ENCODE peak calls at places on chromosomes 7 and 10, in six cellular contexts. O, N, D, Y, T and S are unnamed samples.

GRCh38 chr10:132443998-132444876 is 47.2 kb downstream of the PWWP2B start:
- DNase-seq in D (no peak), Y (peak; percentile 81), T (no peak), N (no peak), O (no peak), S (no peak)

GRCh38 chr7:148914208-148914777 is 30.2 kb upstream of the EZH2 start:
- DNase-seq in Y (no peak), T (no peak), D (no peak), O (no peak), N (no peak), S (no peak)

GRCh38 chr10:81957976-81958375 is 83.0 kb downstream of the NRG3 start:
- DNase-seq in N (no peak), D (no peak), T (no peak), Y (no peak), O (no peak), S (no peak)

GRCh38 chr10:80144302-80145131 is 12.0 kb downstream of the PLAC9 start:
- DNase-seq in T (no peak), N (no peak), D (peak; percentile 43), O (no peak), Y (no peak), S (no peak)

GRCh38 chr10:74763934-74764591 is 62.3 kb upstream of the KAT6B start:
- DNase-seq in D (no peak), O (no peak), N (no peak), Y (no peak), T (no peak), S (no peak)

GRCh38 chr7:44176486-44176885 is 12.8 kb downstream of the GCK start:
- DNase-seq in D (no peak), T (no peak), Y (no peak), N (no peak), O (no peak), S (no peak)

GRCh38 chr10:35306852-35307251 is 29.5 kb upstream of the CCNY start:
- DNase-seq in N (no peak), Y (no peak), T (no peak), D (peak; percentile 29), O (no peak), S (peak; percentile 74)

GRCh38 chr7:131161103-131161502 is 166.6 kb upstream of the MKLN1 start:
- DNase-seq in D (no peak), O (no peak), Y (no peak), N (no peak), T (no peak), S (no peak)

GRCh38 chr7:34453150-34453549 is 204.9 kb upstream of the NPSR1 start:
- DNase-seq in T (no peak), Y (no peak), O (no peak), N (no peak), D (no peak), S (no peak)

GRCh38 chr7:111560773-111561658 is 1.3 kb downstream of the IMMP2L start:
- DNase-seq in O (peak; percentile 23), D (no peak), Y (no peak), N (no peak), T (no peak), S (no peak)

GRCh38 chr10:31723074-31723750 is 205.4 kb downstream of the ARHGAP12 start:
- DNase-seq in D (no peak), O (peak; percentile 38), N (no peak), Y (no peak), T (no peak), S (no peak)

GRCh38 chr10:9009505-9009904 is 955.0 kb downstream of the GATA3 start:
- DNase-seq in T (no peak), O (no peak), Y (no peak), D (no peak), N (no peak), S (no peak)

GRCh38 chr10:72201293-72201692 is 14.5 kb upstream of the ANAPC16 start:
- DNase-seq in T (no peak), N (no peak), Y (no peak), D (no peak), O (no peak), S (no peak)

GRCh38 chr10:18219096-18219495 is 78.9 kb downstream of the CACNB2 start:
- DNase-seq in D (no peak), O (no peak), T (no peak), Y (no peak), N (no peak), S (no peak)

GRCh38 chr7:101848168-101848951 is 30.9 kb downstream of the CUX1 start:
- DNase-seq in N (no peak), T (no peak), O (no peak), D (no peak), Y (no peak), S (no peak)

GRCh38 chr7:100079024-100079560 is 2.4 kb downstream of the ZNF3 start:
- DNase-seq in Y (no peak), T (no peak), N (no peak), O (no peak), D (no peak), S (no peak)

GRCh38 chr10:24953350-24954074 is 1.1 kb upstream of the PRTFDC1 start:
- DNase-seq in N (peak; percentile 29), O (no peak), D (no peak), Y (no peak), T (no peak), S (no peak)

GRCh38 chr10:7410800-7411670 is at the start of gene SFMBT2:
- DNase-seq in Y (peak; percentile 58), D (peak; percentile 64), O (peak; percentile 58), T (no peak), N (peak; percentile 68), S (peak; percentile 61)
- TF ChIP-seq POLR2A in Y (no peak), D (peak; percentile 33), O (peak; percentile 34), T (no peak), N (no peak), S (no peak)

GRCh38 chr10:113100299-113100680 is 150.2 kb downstream of the TCF7L2 start:
- DNase-seq in O (no peak), Y (no peak), T (no peak), N (no peak), D (no peak), S (no peak)
- H3K4me1 ChIP-seq in O (peaks cover 3% of the 10 kb centered on the region), Y (peaks cover 28% of the 10 kb centered on the region), T (peaks cover 60% of the 10 kb centered on the region), N (peaks cover 34% of the 10 kb centered on the region), D (no peaks in the 10 kb centered on the region), S (peaks cover 8% of the 10 kb centered on the region)

DNA sequence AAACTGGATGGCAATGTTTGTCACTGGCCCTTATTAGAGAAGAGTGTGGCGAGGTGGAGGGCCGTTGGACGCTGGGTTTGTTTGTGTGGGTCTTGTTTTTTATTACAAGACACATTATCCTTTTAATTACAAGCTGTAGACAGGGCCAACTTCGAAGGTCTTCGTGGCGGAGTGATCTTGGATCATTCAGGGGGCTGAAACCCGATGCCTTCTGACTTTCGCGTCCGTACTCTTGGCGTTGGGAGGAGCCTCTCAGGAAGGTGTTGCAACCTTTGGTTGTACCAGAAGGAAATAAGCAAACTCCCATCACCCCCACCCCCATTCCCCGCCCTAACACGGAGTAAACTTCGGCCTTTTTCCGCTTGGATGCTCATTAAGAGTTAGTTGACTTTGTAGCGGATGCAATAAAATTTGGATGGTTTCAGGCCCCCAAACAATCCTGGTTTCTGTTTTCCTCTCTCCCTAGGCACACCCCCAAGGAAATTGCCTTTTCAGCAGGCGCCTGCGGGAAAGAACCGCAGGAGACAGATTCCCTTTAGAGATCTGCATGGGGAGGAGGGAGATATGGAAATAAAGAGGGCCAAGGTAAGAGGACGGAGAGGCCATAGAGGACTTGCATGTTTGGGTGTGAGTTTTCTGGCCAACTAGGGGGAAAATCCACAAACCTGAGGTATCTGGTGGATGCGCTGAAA is 294.5 kb upstream of the NFE2L3 start:
- DNase-seq in N (no peak), O (no peak), T (no peak), Y (peak; percentile 89), D (no peak), S (no peak)
- H3K4me3 ChIP-seq in N (peak overlapping the region; percentile 49), O (peak overlapping the region; percentile 36), T (peak overlapping the region; percentile 34), Y (peak overlapping the region; percentile 40), D (peak overlapping the region; percentile 17), S (peak overlapping the region; percentile 58)

DNA sequence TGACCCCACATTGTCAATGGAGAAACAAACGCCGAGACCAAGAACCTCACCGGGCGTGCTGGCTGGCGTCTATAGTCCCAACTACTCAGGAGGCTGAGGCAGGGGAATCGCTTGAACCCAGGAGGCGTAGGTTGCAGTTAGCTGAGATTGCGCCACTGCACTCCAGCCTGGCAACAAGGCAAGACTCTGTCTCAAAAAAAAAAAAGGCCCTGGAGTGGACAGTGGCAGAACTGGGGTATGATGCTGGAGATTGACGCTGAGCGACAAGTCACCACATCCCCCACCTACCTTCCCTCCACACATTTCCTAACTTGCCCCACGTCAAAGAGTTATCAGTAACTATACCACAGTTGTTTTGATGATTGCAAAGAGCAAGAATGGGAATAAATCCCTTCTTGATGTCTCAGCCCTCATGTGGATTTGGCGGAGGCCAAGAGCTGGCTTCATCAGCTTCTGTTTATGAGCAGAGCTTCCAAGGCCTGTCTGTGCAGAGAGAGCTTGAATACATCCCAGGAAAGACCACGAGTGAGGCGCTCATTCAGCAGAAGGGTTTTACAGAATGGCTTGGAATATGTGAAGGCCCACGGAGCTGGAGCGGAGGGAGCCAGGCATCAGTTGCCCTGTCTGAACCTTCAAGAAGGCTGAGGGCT is 28.0 kb upstream of the TNS3 start:
- DNase-seq in O (no peak), D (no peak), Y (peak; percentile 81), N (no peak), T (no peak), S (no peak)
- TF ChIP-seq POLR2A in O (no peak), D (no peak), Y (no peak), N (no peak), T (no peak), S (no peak)

GRCh38 chr10:101066890-101067355 is 5.1 kb downstream of the KAZALD1 start:
- DNase-seq in N (peak; percentile 38), O (no peak), Y (no peak), T (no peak), D (no peak), S (no peak)

GRCh38 chr10:101066146-101066889 is 4.5 kb downstream of the KAZALD1 start:
- DNase-seq in Y (peak; percentile 51), D (peak; percentile 66), N (peak; percentile 87), T (peak; percentile 29), O (peak; percentile 55), S (peak; percentile 76)

GRCh38 chr10:101063548-101064414 is 2.0 kb downstream of the KAZALD1 start:
- DNase-seq in Y (no peak), T (no peak), O (no peak), N (peak; percentile 48), D (no peak), S (no peak)

GRCh38 chr10:101064415-101065030 is 2.7 kb downstream of the KAZALD1 start:
- DNase-seq in N (no peak), D (no peak), O (no peak), T (no peak), Y (no peak), S (no peak)

GRCh38 chr10:101065479-101066145 is 3.8 kb downstream of the KAZALD1 start:
- DNase-seq in T (no peak), Y (no peak), O (no peak), D (no peak), N (no peak), S (no peak)
- H3K4me1 ChIP-seq in T (peaks cover 63% of the 10 kb centered on the region), Y (peaks cover 16% of the 10 kb centered on the region), O (peaks cover 18% of the 10 kb centered on the region), D (peaks cover 5% of the 10 kb centered on the region), N (peaks cover 55% of the 10 kb centered on the region), S (peaks cover 7% of the 10 kb centered on the region)

GRCh38 chr7:26789481-26790175 is 74.8 kb downstream of the SKAP2 start:
- DNase-seq in N (no peak), T (no peak), O (no peak), Y (no peak), D (no peak), S (no peak)

GRCh38 chr7:26779978-26780595 is 84.3 kb downstream of the SKAP2 start:
- DNase-seq in D (no peak), O (no peak), Y (no peak), N (no peak), T (no peak), S (no peak)

GRCh38 chr7:26782501-26782900 is 81.9 kb downstream of the SKAP2 start:
- DNase-seq in O (no peak), N (no peak), T (no peak), Y (no peak), D (no peak), S (no peak)

GRCh38 chr7:26787696-26788095 is 76.7 kb downstream of the SKAP2 start:
- DNase-seq in Y (no peak), O (no peak), D (no peak), T (no peak), N (no peak), S (no peak)

GRCh38 chr7:26784118-26784517 is 80.3 kb downstream of the SKAP2 start:
- DNase-seq in N (no peak), Y (no peak), D (no peak), O (no peak), T (no peak), S (no peak)
- H3K4me3 ChIP-seq in N (no peak overlapping the region), Y (no peak overlapping the region), D (no peak overlapping the region), O (no peak overlapping the region), T (no peak overlapping the region), S (no peak overlapping the region)